ENCODE peak calls at places on chromosome 13, in six cellular contexts. N, Y, O, H, R and W are unnamed samples.

GRCh38 chr13:97439196-97439595 is 5.2 kb downstream of the RAP2A start:
- DNase-seq in O (no peak), N (no peak), R (no peak), Y (no peak), H (no peak), W (no peak)

GRCh38 chr13:105135852-105136251 is 1399.6 kb downstream of the EFNB2 start:
- DNase-seq in N (no peak), O (no peak), Y (no peak), H (no peak), R (no peak), W (no peak)

GRCh38 chr13:45575146-45575829 is 40.3 kb downstream of the ERICH6B start:
- DNase-seq in Y (no peak), O (no peak), N (no peak), H (no peak), R (no peak), W (no peak)

GRCh38 chr13:80235131-80235530 is 105.8 kb downstream of the SPRY2 start:
- DNase-seq in O (no peak), H (no peak), R (no peak), N (no peak), Y (no peak), W (no peak)

GRCh38 chr13:72651196-72651595 is 76.2 kb downstream of the MZT1 start:
- DNase-seq in Y (no peak), R (no peak), H (no peak), N (no peak), O (no peak), W (no peak)

GRCh38 chr13:49651775-49652690 is 23.7 kb downstream of the ARL11 start:
- DNase-seq in R (no peak), O (no peak), H (no peak), Y (no peak), N (no peak), W (no peak)

GRCh38 chr13:27036236-27036981 is 135.2 kb downstream of the USP12 start:
- DNase-seq in Y (no peak), H (no peak), O (no peak), R (no peak), N (no peak), W (no peak)

GRCh38 chr13:109336730-109337129 is 449.7 kb downstream of the IRS2 start:
- DNase-seq in R (no peak), N (no peak), H (peak; percentile 85), O (no peak), Y (no peak), W (no peak)

GRCh38 chr13:93777504-93777903 is 550.9 kb downstream of the GPC6 start:
- DNase-seq in H (no peak), N (no peak), Y (no peak), O (no peak), R (no peak), W (no peak)

GRCh38 chr13:98910501-98910951 is 67.3 kb downstream of the DOCK9 start:
- DNase-seq in H (peak; percentile 70), O (no peak), N (no peak), R (no peak), Y (no peak), W (peak; percentile 30)

GRCh38 chr13:27044837-27045570 is 126.6 kb downstream of the USP12 start:
- DNase-seq in Y (no peak), H (no peak), O (no peak), R (no peak), N (no peak), W (peak; percentile 47)

GRCh38 chr13:65582160-65582559 is 1648.0 kb downstream of the PCDH9 start:
- DNase-seq in R (no peak), H (no peak), Y (no peak), N (no peak), O (no peak), W (no peak)

GRCh38 chr13:79393564-79394249 is 12.3 kb downstream of the RBM26 start:
- DNase-seq in O (no peak), Y (no peak), H (no peak), N (no peak), R (no peak), W (peak; percentile 40)

GRCh38 chr13:65497265-65497664 is 1732.9 kb downstream of the PCDH9 start:
- DNase-seq in R (no peak), N (no peak), Y (no peak), H (peak; percentile 68), O (no peak), W (no peak)

GRCh38 chr13:78826312-78826711 is 167.4 kb upstream of the OBI1 start:
- DNase-seq in R (no peak), N (no peak), O (no peak), Y (no peak), H (no peak), W (no peak)

GRCh38 chr13:95494082-95494681 is 58.3 kb upstream of the CLDN10 start:
- DNase-seq in O (no peak), R (no peak), Y (no peak), N (no peak), H (peak; percentile 62), W (peak; percentile 19)

GRCh38 chr13:104810242-104810641 is 1725.2 kb downstream of the EFNB2 start:
- DNase-seq in Y (no peak), R (no peak), N (no peak), H (no peak), O (no peak), W (no peak)

GRCh38 chr13:36345438-36346221 is 564 bp downstream of the SPART start:
- DNase-seq in N (peak; percentile 72), O (peak; percentile 73), H (peak; percentile 92), R (peak; percentile 77), Y (peak; percentile 81), W (peak; percentile 68)

GRCh38 chr13:98443329-98443728 is 133.6 kb downstream of the STK24 start:
- DNase-seq in R (no peak), O (no peak), Y (no peak), N (no peak), H (peak; percentile 92), W (no peak)

GRCh38 chr13:37306778-37307544 is 201.5 kb upstream of the CSNK1A1L start:
- DNase-seq in Y (no peak), H (peak; percentile 98), O (no peak), R (no peak), N (no peak), W (no peak)

GRCh38 chr13:30142502-30143211 is 164.7 kb downstream of the KATNAL1 start:
- DNase-seq in H (peak; percentile 99), R (peak; percentile 57), Y (peak; percentile 63), O (no peak), N (peak; percentile 53), W (peak; percentile 13)

GRCh38 chr13:106337096-106337495 is 198.4 kb downstream of the EFNB2 start:
- DNase-seq in Y (no peak), R (no peak), O (no peak), H (peak; percentile 75), N (no peak), W (no peak)

GRCh38 chr13:109148243-109148642 is 518.8 kb downstream of the MYO16 start:
- DNase-seq in R (no peak), O (no peak), Y (no peak), N (no peak), H (peak; percentile 87), W (no peak)

GRCh38 chr13:82627183-82627582 is 1255.1 kb downstream of the SLITRK1 start:
- DNase-seq in O (no peak), R (no peak), N (no peak), H (peak; percentile 91), Y (no peak), W (no peak)

GRCh38 chr13:25190256-25190655 is 18.2 kb upstream of the AMER2 start:
- DNase-seq in R (no peak), N (no peak), H (no peak), Y (no peak), O (no peak), W (no peak)

GRCh38 chr13:100694722-100695644 is 20.4 kb upstream of the TMTC4 start:
- DNase-seq in N (no peak), H (peak; percentile 38), Y (peak; percentile 50), R (no peak), O (no peak), W (no peak)

GRCh38 chr13:42745655-42746054 is 35.7 kb upstream of the FAM216B start:
- DNase-seq in Y (no peak), R (no peak), H (peak; percentile 58), O (no peak), N (no peak), W (no peak)

GRCh38 chr13:20128459-20128927 is 32.4 kb downstream of the GJA3 start:
- DNase-seq in Y (no peak), R (no peak), H (no peak), O (no peak), N (peak; percentile 62), W (peak; percentile 11)
- H3K27ac ChIP-seq in Y (peak overlapping the region; percentile 73), R (peak overlapping the region; percentile 75), H (no peak overlapping the region), O (peak overlapping the region; percentile 96), N (peak overlapping the region; percentile 61), W (no peak overlapping the region)

DNA sequence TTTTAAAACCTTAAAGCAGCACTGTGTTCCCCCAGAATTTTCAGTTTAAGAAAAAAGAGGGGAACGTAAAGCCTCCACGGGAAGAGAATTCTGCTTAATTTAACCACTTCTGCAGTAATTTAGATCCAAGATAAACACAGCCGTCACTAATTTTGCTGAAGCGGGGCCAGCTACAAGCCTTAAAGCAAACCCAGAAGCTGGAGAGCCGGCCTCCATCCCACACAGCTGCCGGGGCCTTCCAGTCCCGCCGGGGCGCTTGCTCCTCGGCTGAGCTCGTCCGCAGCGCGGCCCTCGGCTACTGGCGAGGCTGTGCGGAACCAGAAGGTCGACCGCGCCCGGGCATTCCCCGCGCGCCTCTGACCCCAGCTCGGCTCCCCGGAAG is 967 bp downstream of the ANKRD10 start:
- DNase-seq in R (no peak), N (no peak), Y (no peak), H (no peak), O (no peak), W (no peak)
- H3K4me1 ChIP-seq in R (peaks cover 4% of the 10 kb centered on the region), N (peaks cover 8% of the 10 kb centered on the region), Y (peaks cover 30% of the 10 kb centered on the region), H (peaks cover 10% of the 10 kb centered on the region), O (peaks cover 54% of the 10 kb centered on the region), W (peaks cover 53% of the 10 kb centered on the region)

DNA sequence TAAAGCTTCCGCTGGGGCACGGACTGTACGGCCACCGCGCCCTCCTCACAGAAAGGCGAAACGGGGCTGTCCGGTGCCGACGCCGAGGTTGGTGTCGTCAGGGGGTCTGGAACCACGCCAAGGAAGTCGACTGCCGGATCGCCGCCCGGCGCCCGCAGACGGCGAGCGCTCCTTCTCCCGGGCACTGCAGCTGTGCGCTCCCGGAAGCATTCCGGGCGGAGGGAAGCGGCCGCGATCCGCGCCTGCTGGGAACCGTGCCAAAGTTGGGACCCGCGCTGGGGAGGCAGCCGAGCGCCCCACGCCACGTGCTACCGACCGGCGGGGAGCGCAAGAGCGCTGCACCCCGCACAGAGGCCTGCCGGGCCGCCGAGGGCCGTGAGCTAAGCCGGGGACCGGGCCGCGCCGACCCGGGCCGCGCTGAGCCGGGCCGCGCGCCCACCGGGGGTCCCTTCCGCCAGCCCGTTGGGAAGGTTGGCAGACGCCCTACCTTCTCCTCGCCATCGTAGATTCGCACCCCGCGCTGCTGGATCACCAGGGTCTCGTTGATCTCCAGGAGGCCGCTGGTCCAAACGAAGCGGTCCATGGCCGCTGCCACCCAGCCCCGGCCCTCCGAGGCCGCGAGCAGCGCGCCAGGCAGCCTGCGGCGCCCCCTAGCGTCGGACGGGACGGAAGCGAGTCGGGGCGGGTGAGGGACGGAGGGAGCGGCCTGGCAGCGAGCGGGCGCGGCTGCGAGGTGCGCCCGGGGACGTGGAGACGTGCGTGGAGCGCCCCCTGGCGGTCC is at the start of gene VPS36:
- DNase-seq in N (peak; percentile 99), Y (peak; percentile 98), R (peak; percentile 97), H (peak; percentile 92), O (peak; percentile 98), W (peak; percentile 94)
- H3K27ac ChIP-seq in N (peak within 1 kb of the TSS; percentile 97), Y (peak within 1 kb of the TSS; percentile 92), R (peak within 1 kb of the TSS; percentile 88), H (peak within 1 kb of the TSS; percentile 83), O (peak within 1 kb of the TSS; percentile 98), W (peak within 1 kb of the TSS; percentile 82)

DNA sequence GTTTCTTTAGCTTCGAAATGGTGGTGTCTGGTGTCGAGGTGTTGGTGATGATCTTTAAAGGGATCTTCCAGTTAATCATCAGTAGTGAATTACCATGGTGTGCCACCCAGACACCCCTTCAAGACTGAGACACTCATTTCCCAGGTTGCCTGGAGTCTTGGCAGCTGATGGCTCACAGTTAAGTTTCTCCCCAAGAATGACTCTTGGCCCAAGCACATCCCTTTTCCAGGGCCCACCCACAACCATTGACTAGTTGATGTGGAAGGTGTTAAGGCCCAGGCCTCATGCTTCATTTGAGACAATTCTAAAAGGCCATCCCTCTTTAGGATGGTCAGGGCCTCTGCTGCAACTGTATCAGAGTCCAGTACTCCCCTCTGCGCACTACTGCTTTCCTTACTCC is 145.5 kb downstream of the FOXO1 start:
- DNase-seq in R (no peak), H (no peak), O (no peak), N (no peak), Y (no peak), W (no peak)
- H3K4me1 ChIP-seq in R (no peaks in the 10 kb centered on the region), H (no peaks in the 10 kb centered on the region), O (no peaks in the 10 kb centered on the region), N (peaks cover 3% of the 10 kb centered on the region), Y (peaks cover 2% of the 10 kb centered on the region), W (peaks cover 18% of the 10 kb centered on the region)